ENCODE peak calls at places on chromosomes 4 and X, in four cellular contexts. One of them, this sample, is unnamed.

GRCh38 chrX:77431227-77431626 is 16.0 kb upstream of the FGF16 start:
- DNase-seq in amniotic stem cell: no peak
- DNase-seq in mucosa of gallbladder: no peak
- DNase-seq in stimulated activated naive CD4-positive, alpha-beta T cell treated with Interleukin-2 at 50 U/mL for 16 hours: no peak
- DNase-seq in this sample: no peak

GRCh38 chr4:139584784-139585183 is 28.8 kb upstream of the SETD7 start:
- DNase-seq in stimulated activated naive CD4-positive, alpha-beta T cell treated with Interleukin-2 at 50 U/mL for 16 hours: no peak
- DNase-seq in amniotic stem cell: no peak
- DNase-seq in mucosa of gallbladder: no peak
- DNase-seq in this sample: no peak

GRCh38 chrX:55119712-55120111 is 30.9 kb downstream of the PAGE2 start:
- DNase-seq in stimulated activated naive CD4-positive, alpha-beta T cell treated with Interleukin-2 at 50 U/mL for 16 hours: no peak
- DNase-seq in mucosa of gallbladder: no peak
- DNase-seq in amniotic stem cell: no peak
- DNase-seq in this sample: no peak

GRCh38 chr4:142088906-142089305 is 452.5 kb downstream of the IL15 start:
- DNase-seq in stimulated activated naive CD4-positive, alpha-beta T cell treated with Interleukin-2 at 50 U/mL for 16 hours: no peak
- DNase-seq in mucosa of gallbladder: no peak
- DNase-seq in amniotic stem cell: no peak
- DNase-seq in this sample: no peak

GRCh38 chr4:4327652-4328121 is 37.6 kb downstream of the ZBTB49 start:
- DNase-seq in mucosa of gallbladder: peak
- DNase-seq in stimulated activated naive CD4-positive, alpha-beta T cell treated with Interleukin-2 at 50 U/mL for 16 hours: no peak
- DNase-seq in amniotic stem cell: no peak
- DNase-seq in this sample: no peak

GRCh38 chrX:16278927-16279326 is 111.6 kb downstream of the MAGEB17 start:
- DNase-seq in stimulated activated naive CD4-positive, alpha-beta T cell treated with Interleukin-2 at 50 U/mL for 16 hours: no peak
- DNase-seq in amniotic stem cell: no peak
- DNase-seq in mucosa of gallbladder: no peak
- DNase-seq in this sample: no peak

GRCh38 chr4:186918466-186918865 is 194.8 kb upstream of the FAT1 start:
- DNase-seq in amniotic stem cell: no peak
- DNase-seq in stimulated activated naive CD4-positive, alpha-beta T cell treated with Interleukin-2 at 50 U/mL for 16 hours: no peak
- DNase-seq in mucosa of gallbladder: no peak
- DNase-seq in this sample: no peak

GRCh38 chr4:105620640-105621323 is 68.4 kb downstream of the ARHGEF38 start:
- DNase-seq in amniotic stem cell: no peak
- DNase-seq in stimulated activated naive CD4-positive, alpha-beta T cell treated with Interleukin-2 at 50 U/mL for 16 hours: no peak
- DNase-seq in mucosa of gallbladder: no peak
- DNase-seq in this sample: no peak

GRCh38 chrX:76148011-76148665 is 24.7 kb upstream of the PBDC1 start:
- DNase-seq in stimulated activated naive CD4-positive, alpha-beta T cell treated with Interleukin-2 at 50 U/mL for 16 hours: no peak
- DNase-seq in mucosa of gallbladder: no peak
- DNase-seq in amniotic stem cell: no peak
- DNase-seq in this sample: no peak

GRCh38 chrX:153474718-153475117 is 4.3 kb upstream of the HAUS7 start:
- DNase-seq in mucosa of gallbladder: peak
- DNase-seq in stimulated activated naive CD4-positive, alpha-beta T cell treated with Interleukin-2 at 50 U/mL for 16 hours: peak
- DNase-seq in amniotic stem cell: no peak
- DNase-seq in this sample: no peak

GRCh38 chr4:121784975-121785374 is 16.1 kb upstream of the EXOSC9 start:
- DNase-seq in mucosa of gallbladder: peak
- DNase-seq in stimulated activated naive CD4-positive, alpha-beta T cell treated with Interleukin-2 at 50 U/mL for 16 hours: no peak
- DNase-seq in amniotic stem cell: peak
- DNase-seq in this sample: no peak

GRCh38 chr4:146442801-146443200 is 78.9 kb downstream of the SLC10A7 start:
- DNase-seq in amniotic stem cell: no peak
- DNase-seq in stimulated activated naive CD4-positive, alpha-beta T cell treated with Interleukin-2 at 50 U/mL for 16 hours: no peak
- DNase-seq in mucosa of gallbladder: no peak
- DNase-seq in this sample: no peak

GRCh38 chr4:15717126-15717525 is 14.3 kb downstream of the BST1 start:
- DNase-seq in amniotic stem cell: no peak
- DNase-seq in stimulated activated naive CD4-positive, alpha-beta T cell treated with Interleukin-2 at 50 U/mL for 16 hours: no peak
- DNase-seq in mucosa of gallbladder: no peak
- DNase-seq in this sample: no peak

GRCh38 chr4:102825261-102826071 is 1.9 kb downstream of the UBE2D3 start:
- DNase-seq in stimulated activated naive CD4-positive, alpha-beta T cell treated with Interleukin-2 at 50 U/mL for 16 hours: peak
- DNase-seq in mucosa of gallbladder: peak
- DNase-seq in amniotic stem cell: peak
- DNase-seq in this sample: no peak

GRCh38 chrX:84737471-84737871 is 235.2 kb upstream of the HDX start:
- DNase-seq in amniotic stem cell: no peak
- DNase-seq in mucosa of gallbladder: no peak
- DNase-seq in stimulated activated naive CD4-positive, alpha-beta T cell treated with Interleukin-2 at 50 U/mL for 16 hours: no peak
- DNase-seq in this sample: no peak

GRCh38 chr4:143424276-143424675 is 87.6 kb downstream of the GAB1 start:
- DNase-seq in mucosa of gallbladder: no peak
- DNase-seq in amniotic stem cell: peak
- DNase-seq in stimulated activated naive CD4-positive, alpha-beta T cell treated with Interleukin-2 at 50 U/mL for 16 hours: no peak
- DNase-seq in this sample: no peak

GRCh38 chr4:186644316-186644638 is 79.4 kb downstream of the FAT1 start:
- DNase-seq in stimulated activated naive CD4-positive, alpha-beta T cell treated with Interleukin-2 at 50 U/mL for 16 hours: no peak
- DNase-seq in mucosa of gallbladder: no peak
- DNase-seq in amniotic stem cell: no peak
- DNase-seq in this sample: no peak

GRCh38 chrX:118847676-118848075 is 24.1 kb downstream of the ZCCHC12 start:
- DNase-seq in amniotic stem cell: peak
- DNase-seq in stimulated activated naive CD4-positive, alpha-beta T cell treated with Interleukin-2 at 50 U/mL for 16 hours: no peak
- DNase-seq in mucosa of gallbladder: no peak
- DNase-seq in this sample: no peak

GRCh38 chr4:112145820-112146813 is 863 bp downstream of the FAM241A start:
- DNase-seq in mucosa of gallbladder: peak
- DNase-seq in amniotic stem cell: no peak
- DNase-seq in stimulated activated naive CD4-positive, alpha-beta T cell treated with Interleukin-2 at 50 U/mL for 16 hours: peak
- DNase-seq in this sample: peak

GRCh38 chr4:7326693-7327340 is 107.9 kb downstream of the PSAPL1 start:
- DNase-seq in amniotic stem cell: no peak
- DNase-seq in mucosa of gallbladder: no peak
- DNase-seq in stimulated activated naive CD4-positive, alpha-beta T cell treated with Interleukin-2 at 50 U/mL for 16 hours: no peak
- DNase-seq in this sample: no peak

GRCh38 chrX:39519213-39519544 is 578.6 kb downstream of the BCOR start:
- DNase-seq in amniotic stem cell: no peak
- DNase-seq in mucosa of gallbladder: no peak
- DNase-seq in stimulated activated naive CD4-positive, alpha-beta T cell treated with Interleukin-2 at 50 U/mL for 16 hours: no peak
- DNase-seq in this sample: no peak

GRCh38 chr4:78343682-78344081 is 207.9 kb upstream of the ANXA3 start:
- DNase-seq in stimulated activated naive CD4-positive, alpha-beta T cell treated with Interleukin-2 at 50 U/mL for 16 hours: no peak
- DNase-seq in amniotic stem cell: no peak
- DNase-seq in mucosa of gallbladder: no peak
- DNase-seq in this sample: no peak

GRCh38 chrX:63922221-63922620 is 137.2 kb upstream of the ARHGEF9 start:
- DNase-seq in stimulated activated naive CD4-positive, alpha-beta T cell treated with Interleukin-2 at 50 U/mL for 16 hours: no peak
- DNase-seq in mucosa of gallbladder: no peak
- DNase-seq in amniotic stem cell: peak
- DNase-seq in this sample: no peak

GRCh38 chrX:148976571-148976970 is 476.2 kb downstream of the AFF2 start:
- DNase-seq in amniotic stem cell: no peak
- DNase-seq in mucosa of gallbladder: no peak
- DNase-seq in stimulated activated naive CD4-positive, alpha-beta T cell treated with Interleukin-2 at 50 U/mL for 16 hours: no peak
- DNase-seq in this sample: no peak

GRCh38 chrX:13087322-13088154 is 43.1 kb upstream of the FAM9C start:
- DNase-seq in amniotic stem cell: no peak
- DNase-seq in mucosa of gallbladder: peak
- DNase-seq in stimulated activated naive CD4-positive, alpha-beta T cell treated with Interleukin-2 at 50 U/mL for 16 hours: peak
- DNase-seq in this sample: no peak

GRCh38 chr4:52199574-52200338 is 148.7 kb downstream of the SPATA18 start:
- DNase-seq in stimulated activated naive CD4-positive, alpha-beta T cell treated with Interleukin-2 at 50 U/mL for 16 hours: no peak
- DNase-seq in amniotic stem cell: peak
- DNase-seq in mucosa of gallbladder: no peak
- DNase-seq in this sample: no peak

GRCh38 chr4:92520563-92520962 is 216.8 kb downstream of the GRID2 start:
- DNase-seq in amniotic stem cell: no peak
- DNase-seq in mucosa of gallbladder: no peak
- DNase-seq in stimulated activated naive CD4-positive, alpha-beta T cell treated with Interleukin-2 at 50 U/mL for 16 hours: no peak
- DNase-seq in this sample: no peak

GRCh38 chrX:69050051-69050785 is 115.0 kb downstream of the PJA1 start:
- DNase-seq in mucosa of gallbladder: no peak
- DNase-seq in amniotic stem cell: no peak
- DNase-seq in stimulated activated naive CD4-positive, alpha-beta T cell treated with Interleukin-2 at 50 U/mL for 16 hours: no peak
- DNase-seq in this sample: no peak

GRCh38 chr4:36213956-36214355 is 30.4 kb downstream of the ARAP2 start:
- DNase-seq in amniotic stem cell: no peak
- DNase-seq in mucosa of gallbladder: no peak
- DNase-seq in stimulated activated naive CD4-positive, alpha-beta T cell treated with Interleukin-2 at 50 U/mL for 16 hours: no peak
- DNase-seq in this sample: no peak

GRCh38 chr4:127708985-127709384 is 21.2 kb upstream of the SLC25A31 start:
- DNase-seq in stimulated activated naive CD4-positive, alpha-beta T cell treated with Interleukin-2 at 50 U/mL for 16 hours: no peak
- DNase-seq in amniotic stem cell: no peak
- DNase-seq in mucosa of gallbladder: peak
- DNase-seq in this sample: no peak

GRCh38 chr4:143300860-143301259 is 35.8 kb upstream of the GAB1 start:
- DNase-seq in amniotic stem cell: no peak
- DNase-seq in stimulated activated naive CD4-positive, alpha-beta T cell treated with Interleukin-2 at 50 U/mL for 16 hours: no peak
- DNase-seq in mucosa of gallbladder: no peak
- DNase-seq in this sample: no peak

GRCh38 chr4:27205994-27206393 is 345.4 kb downstream of the STIM2 start:
- DNase-seq in stimulated activated naive CD4-positive, alpha-beta T cell treated with Interleukin-2 at 50 U/mL for 16 hours: no peak
- DNase-seq in amniotic stem cell: no peak
- DNase-seq in mucosa of gallbladder: no peak
- DNase-seq in this sample: no peak

GRCh38 chrX:19566359-19567141 is 51.2 kb upstream of the MAP3K15 start:
- DNase-seq in mucosa of gallbladder: no peak
- DNase-seq in stimulated activated naive CD4-positive, alpha-beta T cell treated with Interleukin-2 at 50 U/mL for 16 hours: peak
- DNase-seq in amniotic stem cell: no peak
- DNase-seq in this sample: no peak

GRCh38 chr4:61079427-61079826 is 120.7 kb upstream of the ADGRL3 start:
- DNase-seq in amniotic stem cell: no peak
- DNase-seq in mucosa of gallbladder: no peak
- DNase-seq in stimulated activated naive CD4-positive, alpha-beta T cell treated with Interleukin-2 at 50 U/mL for 16 hours: no peak
- DNase-seq in this sample: no peak

GRCh38 chr4:70577220-70577927 is 14.7 kb upstream of the AMBN start:
- DNase-seq in mucosa of gallbladder: no peak
- DNase-seq in amniotic stem cell: no peak
- DNase-seq in stimulated activated naive CD4-positive, alpha-beta T cell treated with Interleukin-2 at 50 U/mL for 16 hours: no peak
- DNase-seq in this sample: no peak

GRCh38 chrX:47151428-47151827 is 6.4 kb downstream of the RBM10 start:
- DNase-seq in stimulated activated naive CD4-positive, alpha-beta T cell treated with Interleukin-2 at 50 U/mL for 16 hours: no peak
- DNase-seq in amniotic stem cell: no peak
- DNase-seq in mucosa of gallbladder: no peak
- DNase-seq in this sample: no peak

GRCh38 chrX:110087485-110088356 is 84.8 kb downstream of the TMEM164 start:
- DNase-seq in stimulated activated naive CD4-positive, alpha-beta T cell treated with Interleukin-2 at 50 U/mL for 16 hours: no peak
- DNase-seq in amniotic stem cell: peak
- DNase-seq in mucosa of gallbladder: no peak
- DNase-seq in this sample: no peak

This sample was measured in GM18507.